ENCODE peak calls at places on chromosomes 3 and 15, in five cellular contexts. W, C, K, V and J are unnamed samples.

GRCh38 chr3:139764936-139765335 is 87.2 kb upstream of the NMNAT3 start:
- DNase-seq in W (no peak), C (no peak), K (no peak), V (peak; percentile 94), J (no peak)

GRCh38 chr3:69180869-69181591 is 58.6 kb upstream of the LMOD3 start:
- DNase-seq in W (no peak), C (no peak), K (no peak), V (no peak), J (no peak)

GRCh38 chr3:12159227-12159601 is 502 bp upstream of the TIMP4 start:
- DNase-seq in W (no peak), C (no peak), K (no peak), V (peak; percentile 37), J (no peak)

GRCh38 chr15:72961326-72961725 is 90.9 kb upstream of the NEO1 start:
- DNase-seq in W (no peak), C (no peak), K (no peak), V (no peak), J (no peak)

GRCh38 chr15:66014639-66015182 is 145.4 kb downstream of the RAB11A start:
- DNase-seq in W (no peak), C (no peak), K (no peak), V (no peak), J (no peak)

GRCh38 chr3:59469948-59470723 is 420.3 kb upstream of the CFAP20DC start:
- DNase-seq in W (no peak), C (no peak), K (no peak), V (no peak), J (no peak)

GRCh38 chr3:39302178-39302577 is 22.3 kb upstream of the CX3CR1 start:
- DNase-seq in W (no peak), C (no peak), K (no peak), V (no peak), J (no peak)

GRCh38 chr15:28935316-28935715 is 49.5 kb downstream of the APBA2 start:
- DNase-seq in W (no peak), C (peak; percentile 50), K (no peak), V (no peak), J (no peak)

GRCh38 chr15:93895976-93896770 is 335.2 kb upstream of the MCTP2 start:
- DNase-seq in W (no peak), C (no peak), K (no peak), V (no peak), J (no peak)

GRCh38 chr15:94324117-94324826 is 92.9 kb downstream of the MCTP2 start:
- DNase-seq in W (no peak), C (peak; percentile 40), K (no peak), V (peak; percentile 69), J (peak; percentile 49)

GRCh38 chr15:31463521-31464102 is 137.0 kb downstream of the KLF13 start:
- DNase-seq in W (no peak), C (no peak), K (no peak), V (no peak), J (no peak)

GRCh38 chr15:100598655-100599054 is 3.3 kb downstream of the LINS1 start:
- DNase-seq in W (no peak), C (no peak), K (no peak), V (no peak), J (no peak)

GRCh38 chr3:70979983-70980645 is 603.4 kb downstream of the FOXP1 start:
- DNase-seq in W (no peak), C (no peak), K (no peak), V (no peak), J (no peak)

GRCh38 chr3:82475306-82475705 is 713.9 kb upstream of the GBE1 start:
- DNase-seq in W (no peak), C (no peak), K (no peak), V (no peak), J (no peak)

GRCh38 chr3:195468391-195468776 is 25.6 kb upstream of the ACAP2 start:
- DNase-seq in W (no peak), C (no peak), K (no peak), V (no peak), J (no peak)

GRCh38 chr3:111768571-111769100 is 90.4 kb upstream of the PHLDB2 start:
- DNase-seq in W (no peak), C (no peak), K (no peak), V (peak; percentile 62), J (no peak)

GRCh38 chr15:52217186-52217585 is 26.0 kb upstream of the GNB5 start:
- DNase-seq in W (no peak), C (peak; percentile 25), K (no peak), V (no peak), J (no peak)

GRCh38 chr3:183475019-183475418 is 46.6 kb upstream of the MCF2L2 start:
- DNase-seq in W (no peak), C (no peak), K (no peak), V (no peak), J (no peak)

GRCh38 chr3:133366921-133367320 is 32.9 kb upstream of the BFSP2 start:
- DNase-seq in W (no peak), C (no peak), K (no peak), V (no peak), J (no peak)

GRCh38 chr3:179750720-179751328 is 98.0 kb downstream of the USP13 start:
- DNase-seq in W (no peak), C (no peak), K (no peak), V (peak; percentile 22), J (no peak)

GRCh38 chr3:54906763-54907162 is 21.1 kb downstream of the LRTM1 start:
- DNase-seq in W (no peak), C (no peak), K (no peak), V (no peak), J (no peak)

GRCh38 chr3:136351351-136351750 is 101.2 kb downstream of the PCCB start:
- DNase-seq in W (no peak), C (no peak), K (no peak), V (no peak), J (no peak)

GRCh38 chr15:65132841-65133549 is 613 bp downstream of the PDCD7 start:
- DNase-seq in W (peak; percentile 16), C (peak; percentile 23), K (no peak), V (no peak), J (peak; percentile 37)

GRCh38 chr3:15797600-15798303 is at the start of gene ANKRD28:
- DNase-seq in W (no peak), C (no peak), K (no peak), V (peak; percentile 94), J (no peak)